ENCODE peak calls at places on chromosome 10, in seven cellular contexts. Q, H, S, N, T, X and P are unnamed samples.

GRCh38 chr10:52558090-52558489 is 214.5 kb downstream of the MBL2 start:
- DNase-seq in N (no peak), X (no peak), S (no peak), Q (no peak), T (no peak), H (no peak), P (no peak)

GRCh38 chr10:17793041-17793440 is 16.1 kb upstream of the MRC1 start:
- DNase-seq in H (no peak), T (no peak), S (no peak), X (no peak), Q (no peak), N (no peak), P (no peak)

GRCh38 chr10:373516-374309 is 238.5 kb downstream of the ZMYND11 start:
- DNase-seq in H (no peak), N (no peak), X (peak), S (no peak), Q (peak), T (no peak), P (peak)

GRCh38 chr10:13346280-13346819 is 1.7 kb downstream of the SEPHS1 start:
- DNase-seq in Q (no peak), T (no peak), X (no peak), H (no peak), S (no peak), N (no peak), P (peak)

GRCh38 chr10:63901916-63902315 is 380.7 kb downstream of the REEP3 start:
- DNase-seq in H (no peak), X (no peak), S (no peak), Q (no peak), N (no peak), T (no peak), P (no peak)

GRCh38 chr10:79947787-79948424 is 999 bp downstream of the SFTPD start:
- DNase-seq in S (no peak), H (no peak), Q (no peak), X (no peak), T (no peak), N (no peak), P (no peak)

GRCh38 chr10:48885376-48885775 is 54.3 kb downstream of the LRRC18 start:
- DNase-seq in T (no peak), Q (peak), H (peak), S (peak), N (peak), X (peak), P (peak)

GRCh38 chr10:25047088-25047487 is 30.7 kb downstream of the THNSL1 start:
- DNase-seq in X (no peak), N (no peak), S (no peak), Q (no peak), T (no peak), H (no peak), P (no peak)

GRCh38 chr10:3775671-3776551 is 9.1 kb downstream of the KLF6 start:
- DNase-seq in T (no peak), Q (no peak), H (peak), S (peak), X (no peak), N (no peak), P (no peak)

GRCh38 chr10:4780782-4781181 is 45.2 kb upstream of the AKR1E2 start:
- DNase-seq in N (no peak), T (no peak), X (peak), H (no peak), Q (no peak), S (no peak), P (no peak)

GRCh38 chr10:132036153-132036886 is 29.4 kb upstream of the JAKMIP3 start:
- DNase-seq in H (no peak), S (peak), T (no peak), X (peak), N (no peak), Q (no peak), P (peak)

GRCh38 chr10:28914721-28915120 is 237.4 kb downstream of the BAMBI start:
- DNase-seq in H (no peak), X (no peak), T (no peak), N (no peak), S (no peak), Q (no peak), P (no peak)

GRCh38 chr10:61063035-61063434 is 119.0 kb upstream of the RHOBTB1 start:
- DNase-seq in X (no peak), T (no peak), S (no peak), N (no peak), Q (peak), H (no peak), P (peak)

GRCh38 chr10:87000491-87000890 is 19.6 kb upstream of the FAM25A start:
- DNase-seq in Q (peak), X (no peak), S (no peak), H (no peak), T (no peak), N (no peak), P (no peak)

GRCh38 chr10:30774281-30774680 is 144.7 kb upstream of the LYZL2 start:
- DNase-seq in H (no peak), X (no peak), S (no peak), T (no peak), N (no peak), Q (no peak), P (no peak)

GRCh38 chr10:1847361-1847760 is 110.0 kb upstream of the ADARB2 start:
- DNase-seq in Q (no peak), N (no peak), S (no peak), X (no peak), H (no peak), T (no peak), P (no peak)

GRCh38 chr10:49744924-49745605 is 17.1 kb downstream of the OGDHL start:
- DNase-seq in T (no peak), N (no peak), X (peak), H (no peak), S (no peak), Q (no peak), P (no peak)

GRCh38 chr10:102432162-102432950 is at the start of gene CUEDC2:
- DNase-seq in X (peak), Q (peak), N (peak), H (peak), T (peak), S (peak), P (peak)

GRCh38 chr10:59881640-59882039 is 24.7 kb downstream of the CCDC6 start:
- DNase-seq in H (no peak), X (no peak), T (no peak), Q (no peak), N (no peak), S (no peak), P (no peak)

GRCh38 chr10:111435871-111436270 is 359.0 kb downstream of the ADRA2A start:
- DNase-seq in H (no peak), X (no peak), T (no peak), Q (no peak), N (no peak), S (no peak), P (no peak)

GRCh38 chr10:70564901-70565351 is 37.6 kb downstream of the PRF1 start:
- DNase-seq in S (no peak), Q (no peak), X (no peak), T (no peak), H (no peak), N (no peak), P (no peak)

GRCh38 chr10:77403761-77404160 is 233.8 kb downstream of the KCNMA1 start:
- DNase-seq in H (no peak), T (no peak), N (peak), S (no peak), Q (no peak), X (no peak), P (no peak)

DNA sequence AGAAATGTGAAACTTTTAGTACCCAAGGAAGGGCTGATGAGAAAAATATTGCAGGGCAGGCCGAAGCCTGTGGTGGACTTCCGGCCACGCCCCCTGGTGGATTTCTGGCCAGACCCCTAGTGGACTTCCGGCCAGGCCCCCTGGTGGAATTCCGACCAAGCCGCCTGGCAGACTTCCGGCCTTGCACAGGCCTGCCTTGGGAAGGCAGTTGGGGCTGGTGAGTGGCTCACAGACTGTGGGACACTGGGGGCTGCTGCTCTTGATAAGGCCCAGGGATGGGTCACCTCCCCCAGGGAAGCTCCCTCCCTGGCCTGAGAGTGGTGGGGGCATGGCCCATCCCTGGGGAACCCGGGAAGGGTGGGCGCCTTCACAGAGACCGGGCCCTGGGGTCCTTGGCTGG is 116.4 kb upstream of the MKI67 start:
- DNase-seq in X (peak), S (no peak), T (no peak), H (peak), N (peak), Q (no peak), P (no peak)
- TF ChIP-seq JUND in X (no peak), S (no peak), T (no peak), H (no peak), N (no peak), Q (no peak), P (no peak)

GRCh38 chr10:127044191-127044590 is 139.0 kb downstream of the DOCK1 start:
- DNase-seq in X (no peak), S (no peak), T (no peak), H (no peak), Q (no peak), N (no peak), P (peak)
- TF ChIP-seq JUND in X (no peak), S (no peak), T (no peak), H (no peak), Q (no peak), N (no peak), P (no peak)

GRCh38 chr10:74103560-74104248 is 46.9 kb downstream of the AP3M1 start:
- DNase-seq in H (peak), X (peak), Q (no peak), N (peak), S (no peak), T (no peak), P (peak)
- TF ChIP-seq JUND in H (no peak), X (no peak), Q (no peak), N (no peak), S (no peak), T (no peak), P (no peak)

GRCh38 chr10:98394855-98395440 is 20.0 kb downstream of the PYROXD2 start:
- DNase-seq in S (no peak), Q (no peak), N (no peak), H (no peak), X (no peak), T (no peak), P (no peak)

GRCh38 chr10:98390406-98390805 is 24.6 kb downstream of the PYROXD2 start:
- DNase-seq in S (no peak), T (no peak), Q (no peak), N (no peak), H (no peak), X (no peak), P (no peak)

GRCh38 chr10:98389398-98389797 is 25.6 kb downstream of the PYROXD2 start:
- DNase-seq in T (no peak), X (no peak), S (no peak), N (no peak), Q (no peak), H (no peak), P (no peak)

GRCh38 chr10:98391065-98391464 is 23.9 kb downstream of the PYROXD2 start:
- DNase-seq in N (no peak), S (no peak), T (no peak), X (no peak), H (no peak), Q (no peak), P (no peak)

GRCh38 chr10:98391578-98391991 is 23.4 kb downstream of the PYROXD2 start:
- DNase-seq in S (no peak), N (no peak), H (no peak), X (no peak), Q (no peak), T (no peak), P (no peak)
- TF ChIP-seq JUND in S (no peak), N (no peak), H (no peak), X (no peak), Q (no peak), T (no peak), P (no peak)

GRCh38 chr10:8499752-8500390 is 445.4 kb downstream of the GATA3 start:
- DNase-seq in N (no peak), H (no peak), S (no peak), Q (no peak), X (no peak), T (no peak), P (no peak)

GRCh38 chr10:8498290-8498689 is 443.8 kb downstream of the GATA3 start:
- DNase-seq in S (no peak), Q (no peak), H (no peak), T (no peak), N (no peak), X (no peak), P (no peak)

GRCh38 chr10:8499312-8499711 is 444.8 kb downstream of the GATA3 start:
- DNase-seq in X (no peak), Q (no peak), T (no peak), S (no peak), N (no peak), H (no peak), P (no peak)

GRCh38 chr10:8502611-8503010 is 448.1 kb downstream of the GATA3 start:
- DNase-seq in Q (no peak), T (no peak), X (no peak), N (no peak), H (no peak), S (no peak), P (no peak)

DNA sequence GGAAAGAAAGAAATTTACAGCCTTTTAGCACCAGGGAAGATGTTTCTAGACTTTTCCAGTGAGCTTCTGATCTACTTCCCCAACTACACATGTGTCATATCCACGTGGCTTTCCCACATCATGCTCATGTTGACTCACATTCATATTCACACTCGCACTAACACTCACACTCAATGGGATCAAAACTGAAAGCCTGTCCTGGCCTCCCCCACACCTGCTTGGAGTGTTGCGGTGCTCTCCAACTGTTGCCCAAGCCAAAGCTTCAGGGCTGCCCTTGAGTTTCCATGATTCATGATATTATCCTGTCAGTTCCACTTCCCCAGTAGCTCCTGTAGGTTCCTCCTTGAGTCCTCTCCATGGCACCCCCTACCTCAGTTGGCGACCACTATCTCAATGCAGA is 444.4 kb downstream of the GATA3 start:
- DNase-seq in N (no peak), Q (no peak), H (no peak), X (no peak), S (no peak), T (no peak), P (no peak)
- TF ChIP-seq JUND in N (no peak), Q (no peak), H (no peak), X (no peak), S (no peak), T (no peak), P (no peak)

GRCh38 chr10:122466866-122467470 is 5.6 kb downstream of the HTRA1 start:
- DNase-seq in N (no peak), T (no peak), Q (no peak), X (no peak), H (no peak), S (no peak), P (no peak)

GRCh38 chr10:122469848-122470247 is 8.5 kb downstream of the HTRA1 start:
- DNase-seq in H (no peak), T (no peak), X (no peak), S (no peak), Q (no peak), N (no peak), P (no peak)

GRCh38 chr10:122471531-122472177 is 10.3 kb downstream of the HTRA1 start:
- DNase-seq in N (no peak), S (no peak), Q (no peak), X (no peak), T (no peak), H (no peak), P (no peak)

GRCh38 chr10:122468220-122468922 is 7.0 kb downstream of the HTRA1 start:
- DNase-seq in Q (no peak), X (no peak), S (no peak), N (no peak), H (no peak), T (no peak), P (no peak)

DNA sequence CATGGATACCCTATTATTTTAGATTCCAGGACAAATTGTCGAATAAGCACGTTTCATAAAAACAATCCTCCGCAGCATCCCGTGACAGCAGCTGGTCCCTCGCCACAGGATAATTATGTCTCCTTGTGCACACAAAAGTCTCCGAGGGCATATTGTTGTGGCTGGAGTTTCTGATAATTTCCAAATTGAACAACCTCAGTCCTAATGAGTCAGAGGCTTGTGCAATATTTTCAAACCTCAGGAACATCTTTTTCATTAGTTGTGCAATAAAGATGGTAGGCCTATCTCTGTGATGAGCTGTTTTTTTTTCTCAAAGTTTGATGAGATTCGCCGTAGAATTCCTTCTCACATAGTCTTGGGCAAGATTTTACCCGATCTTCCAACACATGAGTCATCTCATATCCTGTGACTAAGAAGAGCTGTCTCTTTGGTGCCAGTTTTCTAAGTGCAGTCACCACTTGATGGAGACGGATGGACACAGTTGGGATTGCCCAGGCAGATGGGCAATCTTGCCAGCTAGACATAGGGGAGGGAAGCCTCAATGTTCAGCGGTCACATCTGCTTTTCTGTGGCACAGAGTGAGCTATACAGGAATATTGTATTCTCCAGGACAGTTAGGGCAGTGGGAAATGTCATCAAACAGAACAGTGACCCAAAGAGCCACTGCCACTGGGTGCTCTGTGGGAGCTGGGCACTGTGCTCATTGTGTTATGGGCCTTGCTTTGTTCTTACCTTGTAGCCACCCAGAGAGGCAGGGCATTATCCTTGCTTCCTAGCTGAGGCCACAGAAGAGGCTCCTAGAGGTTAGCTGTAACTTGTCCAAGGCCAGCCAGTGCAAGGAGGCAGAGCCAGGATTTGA is 7.8 kb downstream of the HTRA1 start:
- DNase-seq in H (peak), T (no peak), S (no peak), X (no peak), Q (peak), N (no peak), P (no peak)
- TF ChIP-seq JUND in H (peak), T (no peak), S (no peak), X (peak), Q (no peak), N (no peak), P (no peak)

GRCh38 chr10:110151467-110151866 is 55.9 kb upstream of the MXI1 start:
- DNase-seq in Q (no peak), X (no peak), H (no peak), N (no peak), S (peak), T (no peak), P (peak)
- TF ChIP-seq JUND in Q (no peak), X (no peak), H (no peak), N (no peak), S (no peak), T (no peak), P (no peak)

GRCh38 chr10:89481662-89482061 is 53.7 kb downstream of the SLC16A12 start:
- DNase-seq in H (no peak), T (no peak), N (no peak), S (no peak), X (no peak), Q (no peak), P (no peak)
- TF ChIP-seq JUND in H (no peak), T (no peak), N (no peak), S (no peak), X (peak), Q (no peak), P (no peak)

GRCh38 chr10:5973069-5973468 is 4.3 kb downstream of the IL15RA start:
- DNase-seq in X (no peak), Q (no peak), H (no peak), S (no peak), T (no peak), N (no peak), P (no peak)

GRCh38 chr10:5971886-5972285 is 5.5 kb downstream of the IL15RA start:
- DNase-seq in S (no peak), H (no peak), T (no peak), N (no peak), Q (no peak), X (no peak), P (no peak)

GRCh38 chr10:5976689-5977470 is 463 bp downstream of the IL15RA start:
- DNase-seq in H (peak), Q (no peak), S (peak), N (peak), X (no peak), T (no peak), P (peak)

GRCh38 chr10:5977471-5978370 is at the start of gene IL15RA:
- DNase-seq in S (peak), N (peak), H (peak), X (peak), T (no peak), Q (peak), P (peak)

GRCh38 chr10:5975641-5976473 is 1.5 kb downstream of the IL15RA start:
- DNase-seq in Q (no peak), S (no peak), N (peak), H (no peak), X (no peak), T (peak), P (peak)
- TF ChIP-seq JUND in Q (no peak), S (no peak), N (no peak), H (no peak), X (no peak), T (no peak), P (no peak)